ENCODE peak calls at places on chromosomes 12 and 14, in five cellular contexts. U is right lobe of liver, G is IMR-90, T is tibial nerve, A is A549. Z is an unnamed sample. For H3K9me3, the result is how much of the 10 kb centered on the place peaks cover.

GRCh38 chr14:74552623-74553022 is 59.1 kb downstream of the ISCA2 start:
- DNase-seq in U (no peak), G (peak), T (no peak), A (no peak), Z (no peak)

GRCh38 chr12:117760990-117761389 is 207.8 kb downstream of the KSR2 start:
- DNase-seq in U (no peak), G (no peak), T (no peak), A (no peak), Z (no peak)

GRCh38 chr12:3140284-3140683 is 63.1 kb downstream of the TSPAN9 start:
- DNase-seq in U (no peak), G (no peak), T (no peak), A (no peak), Z (no peak)

GRCh38 chr12:127770123-127770522 is 496.8 kb upstream of the TMEM132C start:
- DNase-seq in U (no peak), G (no peak), T (no peak), A (no peak), Z (no peak)

GRCh38 chr14:88866305-88866704 is 41.9 kb downstream of the TTC8 start:
- DNase-seq in U (no peak), G (peak), T (no peak), A (no peak), Z (no peak)

GRCh38 chr14:67221248-67221981 is 19.8 kb upstream of the PALS1 start:
- DNase-seq in U (no peak), G (peak), T (no peak), A (no peak), Z (no peak)

GRCh38 chr14:29321646-29322045 is 555.1 kb downstream of the FOXG1 start:
- DNase-seq in U (no peak), G (peak), T (no peak), A (no peak), Z (no peak)

GRCh38 chr12:71125515-71125914 is 32.3 kb downstream of the TSPAN8 start:
- DNase-seq in U (no peak), G (no peak), T (no peak), A (no peak), Z (no peak)

GRCh38 chr14:35632276-35633071 is 98.5 kb downstream of the INSM2 start:
- DNase-seq in U (no peak), G (peak), T (no peak), A (no peak), Z (no peak)

GRCh38 chr12:132907216-132907615 is 19.8 kb upstream of the CHFR start:
- DNase-seq in U (no peak), G (no peak), T (no peak), A (no peak), Z (no peak)

GRCh38 chr12:2324375-2324774 is 271.6 kb downstream of the CACNA1C start:
- DNase-seq in U (no peak), G (no peak), T (no peak), A (no peak), Z (no peak)

GRCh38 chr12:8698830-8699330 is 1.1 kb downstream of the RIMKLB start:
- DNase-seq in U (no peak), G (peak), T (no peak), A (no peak), Z (no peak)

GRCh38 chr12:131511803-131512564 is 198.9 kb upstream of the SFSWAP start:
- DNase-seq in U (no peak), G (no peak), T (no peak), A (no peak), Z (no peak)

GRCh38 chr12:11763760-11764520 is 114.5 kb downstream of the ETV6 start:
- DNase-seq in U (no peak), G (peak), T (no peak), A (no peak), Z (no peak)

GRCh38 chr12:64229796-64230195 is 7.7 kb upstream of the KICS2 start:
- DNase-seq in U (no peak), G (no peak), T (no peak), A (no peak), Z (no peak)

GRCh38 chr12:5003025-5003666 is 40.5 kb upstream of the KCNA5 start:
- DNase-seq in U (peak), G (peak), T (peak), A (peak), Z (no peak)

GRCh38 chr12:107091381-107091780 is 2.0 kb downstream of the CRY1 start:
- DNase-seq in U (no peak), G (peak), T (peak), A (no peak), Z (peak)

GRCh38 chr12:77796775-77797174 is 33.9 kb upstream of the NAV3 start:
- DNase-seq in U (no peak), G (peak), T (no peak), A (no peak), Z (no peak)

GRCh38 chr14:76995279-76996035 is 33.1 kb downstream of the IRF2BPL start:
- DNase-seq in U (no peak), G (no peak), T (no peak), A (no peak), Z (no peak)

GRCh38 chr14:37697489-37698121 is 102.2 kb downstream of the TTC6 start:
- DNase-seq in U (no peak), G (peak), T (no peak), A (no peak), Z (no peak)

GRCh38 chr14:69815556-69815955 is 18.5 kb upstream of the SLC10A1 start:
- DNase-seq in U (no peak), G (no peak), T (no peak), A (no peak), Z (peak)

GRCh38 chr14:56199976-56200577 is 81.9 kb downstream of the PELI2 start:
- DNase-seq in U (no peak), G (peak), T (no peak), A (no peak), Z (no peak)

GRCh38 chr14:104206281-104206904 is 68.0 kb downstream of the KIF26A start:
- DNase-seq in U (no peak), G (no peak), T (no peak), A (no peak), Z (no peak)

GRCh38 chr12:124651508-124652273 is 84.3 kb upstream of the NCOR2 start:
- DNase-seq in U (no peak), G (no peak), T (no peak), A (no peak), Z (no peak)

GRCh38 chr12:2414810-2415567 is 362.2 kb downstream of the CACNA1C start:
- DNase-seq in U (no peak), G (no peak), T (no peak), A (no peak), Z (no peak)

GRCh38 chr12:60602601-60603000 is 1006.8 kb downstream of the SLC16A7 start:
- DNase-seq in U (no peak), G (no peak), T (no peak), A (no peak), Z (no peak)
- H3K9me3 ChIP-seq in U (under half), G (under half), T (under half), A (under half), Z (under half)

DNA sequence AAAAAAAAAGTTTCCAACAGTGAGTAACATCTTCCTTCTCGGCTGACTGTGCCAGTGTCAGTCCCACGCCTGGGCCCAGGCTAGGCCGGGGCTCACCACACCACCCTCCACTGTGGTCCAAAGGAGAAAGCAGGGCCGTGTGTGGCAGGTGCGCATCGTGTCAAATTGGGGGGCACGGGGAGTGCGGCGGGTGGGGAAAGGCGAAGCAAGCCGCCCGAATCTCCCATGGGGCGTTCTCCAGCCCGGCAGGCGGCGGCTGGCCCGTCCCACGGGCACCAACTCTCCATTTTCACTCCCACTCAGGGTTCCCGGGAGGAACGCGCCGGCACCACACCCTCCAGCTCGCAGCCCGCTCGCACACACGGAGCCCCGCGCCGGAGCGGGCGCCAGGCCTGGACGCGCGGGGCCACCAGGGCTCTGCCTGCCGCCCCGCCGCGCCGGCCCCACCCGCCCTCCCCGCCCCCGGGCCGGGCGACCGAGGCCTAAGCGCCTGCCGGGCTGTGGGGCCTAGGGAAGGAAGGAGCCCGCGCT is 599 bp downstream of the EEA1 start:
- DNase-seq in U (peak), G (no peak), T (peak), A (peak), Z (no peak)
- TF ChIP-seq POLR2A in U (no peak), G (no peak), T (no peak), A (no peak), Z (no peak)

GRCh38 chr12:58566599-58566998 is 353.7 kb downstream of the LRIG3 start:
- DNase-seq in U (no peak), G (peak), T (no peak), A (no peak), Z (no peak)
- H3K4me3 ChIP-seq in U (no peak), G (no peak), T (no peak), A (no peak), Z (no peak)

GRCh38 chr14:105894978-105895881 is 368.8 kb downstream of the TMEM121 start:
- DNase-seq in U (peak), G (no peak), T (no peak), A (no peak), Z (no peak)
- H3K9me3 ChIP-seq in U (under half), G (under half), T (under half), A (under half), Z (under half)

DNA sequence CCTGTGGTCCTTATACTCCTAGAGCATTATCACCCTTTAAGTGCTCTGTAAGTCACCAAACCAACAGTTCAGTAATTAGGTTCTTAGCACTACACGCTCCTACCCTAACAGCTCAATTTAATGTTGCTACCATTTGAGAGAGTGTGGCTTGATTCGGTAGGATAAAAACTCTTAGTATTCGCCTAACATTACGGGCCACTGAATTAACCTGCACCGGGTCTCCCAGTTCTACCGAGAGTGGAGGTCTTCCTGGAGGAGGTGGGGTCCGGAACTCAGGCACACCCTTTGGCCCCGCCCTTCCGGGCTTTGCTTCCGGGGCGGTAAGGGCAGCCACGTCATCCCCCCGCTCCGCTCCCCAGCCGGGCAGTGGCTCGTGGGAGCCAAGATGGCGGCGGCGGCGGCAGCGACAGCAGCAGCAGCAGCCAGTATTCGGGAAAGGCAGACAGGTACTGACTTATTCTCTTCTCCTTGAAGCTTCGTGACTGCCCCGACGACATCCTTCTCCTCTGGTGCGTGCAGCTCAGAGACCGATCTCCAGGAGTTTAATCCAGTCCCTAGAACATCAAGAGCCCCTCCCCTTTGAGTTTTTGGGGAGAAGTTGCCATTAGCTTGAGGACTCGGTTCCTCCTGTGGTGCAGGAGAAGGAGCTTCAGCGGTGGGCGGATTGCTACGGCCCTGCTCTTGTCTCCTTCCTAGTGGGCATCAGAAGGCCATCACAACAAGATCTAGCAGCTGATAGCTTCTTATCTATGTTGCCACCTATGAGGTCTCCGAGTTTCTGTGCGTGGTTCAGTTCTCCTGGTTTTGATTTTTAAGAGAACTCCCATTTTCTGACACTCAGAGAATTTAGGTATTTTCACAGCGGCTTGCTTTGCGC is at the start of gene SCFD1:
- DNase-seq in U (peak), G (peak), T (peak), A (peak), Z (peak)
- TF ChIP-seq POLR2A in U (peak), G (peak), T (peak), A (peak), Z (peak)

GRCh38 chr14:85856430-85856829 is 326.5 kb downstream of the FLRT2 start:
- DNase-seq in U (no peak), G (no peak), T (no peak), A (no peak), Z (no peak)

GRCh38 chr14:85853996-85854526 is 324.1 kb downstream of the FLRT2 start:
- DNase-seq in U (no peak), G (no peak), T (no peak), A (no peak), Z (no peak)

GRCh38 chr14:85852900-85853299 is 323.0 kb downstream of the FLRT2 start:
- DNase-seq in U (no peak), G (no peak), T (no peak), A (no peak), Z (no peak)
- H3K4me3 ChIP-seq in U (no peak), G (no peak), T (no peak), A (no peak), Z (no peak)

GRCh38 chr14:97116546-97116945 is 319.4 kb downstream of the VRK1 start:
- DNase-seq in U (no peak), G (no peak), T (no peak), A (no peak), Z (no peak)

GRCh38 chr14:97107760-97108159 is 310.6 kb downstream of the VRK1 start:
- DNase-seq in U (no peak), G (no peak), T (no peak), A (no peak), Z (no peak)

GRCh38 chr14:97117693-97118092 is 320.5 kb downstream of the VRK1 start:
- DNase-seq in U (no peak), G (no peak), T (no peak), A (no peak), Z (no peak)

GRCh38 chr14:97109234-97109633 is 312.1 kb downstream of the VRK1 start:
- DNase-seq in U (no peak), G (no peak), T (no peak), A (no peak), Z (no peak)

GRCh38 chr14:97113339-97113738 is 316.2 kb downstream of the VRK1 start:
- DNase-seq in U (no peak), G (no peak), T (no peak), A (no peak), Z (no peak)
- H3K9me3 ChIP-seq in U (under half), G (under half), T (under half), A (under half), Z (under half)